ENCODE peak calls at places on chromosomes 16 and 17, in five cellular contexts. One of them, this sample, is unnamed.

GRCh38 chr17:50222922-50223321 is 21.5 kb upstream of the COL1A1 start:
- DNase-seq in nephron progenitor cell: no peak
- DNase-seq in A172: no peak
- DNase-seq in T-helper 9 cell: no peak
- DNase-seq in NCI-H1694 treated with DMSO at 0.1 percent for 48 hours: no peak
- DNase-seq in this sample: no peak

GRCh38 chr16:82108101-82108500 is 61.9 kb downstream of the MPHOSPH6 start:
- DNase-seq in nephron progenitor cell: no peak
- DNase-seq in A172: no peak
- DNase-seq in T-helper 9 cell: no peak
- DNase-seq in NCI-H1694 treated with DMSO at 0.1 percent for 48 hours: no peak
- DNase-seq in this sample: no peak

GRCh38 chr17:61411114-61411943 is 11.7 kb downstream of the TBX2 start:
- DNase-seq in nephron progenitor cell: peak; percentile 64
- DNase-seq in A172: no peak
- DNase-seq in T-helper 9 cell: no peak
- DNase-seq in NCI-H1694 treated with DMSO at 0.1 percent for 48 hours: no peak
- DNase-seq in this sample: peak; percentile 85

GRCh38 chr17:233473-233941 is 52.1 kb upstream of the DOC2B start:
- DNase-seq in nephron progenitor cell: no peak
- DNase-seq in A172: no peak
- DNase-seq in T-helper 9 cell: no peak
- DNase-seq in NCI-H1694 treated with DMSO at 0.1 percent for 48 hours: no peak
- DNase-seq in this sample: no peak

GRCh38 chr16:27197004-27197403 is 6.3 kb upstream of the KDM8 start:
- DNase-seq in nephron progenitor cell: no peak
- DNase-seq in A172: no peak
- DNase-seq in T-helper 9 cell: no peak
- DNase-seq in NCI-H1694 treated with DMSO at 0.1 percent for 48 hours: no peak
- DNase-seq in this sample: no peak

GRCh38 chr17:21199856-21200255 is 14.1 kb downstream of the TMEM11 start:
- DNase-seq in nephron progenitor cell: peak; percentile 30
- DNase-seq in A172: no peak
- DNase-seq in T-helper 9 cell: no peak
- DNase-seq in NCI-H1694 treated with DMSO at 0.1 percent for 48 hours: no peak
- DNase-seq in this sample: no peak

GRCh38 chr16:87384162-87384999 is 805 bp upstream of the FBXO31 start:
- DNase-seq in nephron progenitor cell: peak; percentile 75
- DNase-seq in A172: no peak
- DNase-seq in T-helper 9 cell: no peak
- DNase-seq in NCI-H1694 treated with DMSO at 0.1 percent for 48 hours: no peak
- DNase-seq in this sample: peak; percentile 84

GRCh38 chr17:39972271-39972670 is 8.3 kb upstream of the PSMD3 start:
- DNase-seq in nephron progenitor cell: no peak
- DNase-seq in A172: no peak
- DNase-seq in T-helper 9 cell: no peak
- DNase-seq in NCI-H1694 treated with DMSO at 0.1 percent for 48 hours: no peak
- DNase-seq in this sample: no peak

GRCh38 chr17:74922694-74923537 is at the start of gene USH1G:
- DNase-seq in nephron progenitor cell: peak; percentile 51
- DNase-seq in A172: no peak
- DNase-seq in T-helper 9 cell: peak; percentile 15
- DNase-seq in NCI-H1694 treated with DMSO at 0.1 percent for 48 hours: no peak
- DNase-seq in this sample: no peak

GRCh38 chr17:1491406-1492248 is 859 bp downstream of the MYO1C start:
- DNase-seq in nephron progenitor cell: peak; percentile 73
- DNase-seq in A172: no peak
- DNase-seq in T-helper 9 cell: peak; percentile 38
- DNase-seq in NCI-H1694 treated with DMSO at 0.1 percent for 48 hours: no peak
- DNase-seq in this sample: peak; percentile 49

GRCh38 chr17:75271233-75271954 is 363 bp upstream of the MIF4GD start:
- DNase-seq in nephron progenitor cell: peak; percentile 87
- DNase-seq in A172: peak; percentile 54
- DNase-seq in T-helper 9 cell: peak; percentile 83
- DNase-seq in NCI-H1694 treated with DMSO at 0.1 percent for 48 hours: peak; percentile 27
- DNase-seq in this sample: peak; percentile 82

GRCh38 chr17:75645501-75645888 is 12.3 kb downstream of the SMIM5 start:
- DNase-seq in nephron progenitor cell: no peak
- DNase-seq in A172: peak; percentile 86
- DNase-seq in T-helper 9 cell: no peak
- DNase-seq in NCI-H1694 treated with DMSO at 0.1 percent for 48 hours: no peak
- DNase-seq in this sample: no peak

GRCh38 chr16:2066139-2066538 is 18.4 kb downstream of the TSC2 start:
- DNase-seq in nephron progenitor cell: no peak
- DNase-seq in A172: no peak
- DNase-seq in T-helper 9 cell: no peak
- DNase-seq in NCI-H1694 treated with DMSO at 0.1 percent for 48 hours: no peak
- DNase-seq in this sample: no peak

GRCh38 chr17:731943-732787 is at the start of gene TLCD3A:
- DNase-seq in nephron progenitor cell: peak; percentile 82
- DNase-seq in A172: peak; percentile 22
- DNase-seq in T-helper 9 cell: peak; percentile 46
- DNase-seq in NCI-H1694 treated with DMSO at 0.1 percent for 48 hours: peak; percentile 18
- DNase-seq in this sample: peak; percentile 67

GRCh38 chr16:53058441-53058840 is 3.6 kb downstream of the CHD9 start:
- DNase-seq in nephron progenitor cell: no peak
- DNase-seq in A172: no peak
- DNase-seq in T-helper 9 cell: no peak
- DNase-seq in NCI-H1694 treated with DMSO at 0.1 percent for 48 hours: no peak
- DNase-seq in this sample: no peak

GRCh38 chr17:41521574-41522261 is 3.0 kb upstream of the KRT15 start:
- DNase-seq in nephron progenitor cell: no peak
- DNase-seq in A172: peak; percentile 99
- DNase-seq in T-helper 9 cell: no peak
- DNase-seq in NCI-H1694 treated with DMSO at 0.1 percent for 48 hours: no peak
- DNase-seq in this sample: no peak